ENCODE peak calls at places on chromosomes 6 and 20, in five cellular contexts. X is NCI-H460, H is pancreas, L is ovary, M is brain microvascular endothelial cell. U is an unnamed sample.

GRCh38 chr20:25484911-25485511 is 77.5 kb downstream of the GINS1 start:
- DNase-seq in X (no peak), H (no peak), L (no peak), M (peak; percentile 7), U (no peak)

GRCh38 chr6:104509355-104509754 is 350.4 kb downstream of the HACE1 start:
- DNase-seq in X (no peak), H (no peak), L (no peak), M (no peak), U (no peak)

GRCh38 chr20:39248851-39249485 is 286.8 kb downstream of the DHX35 start:
- DNase-seq in X (no peak), H (no peak), L (no peak), M (no peak), U (no peak)

GRCh38 chr6:148947621-148948444 is 201.0 kb downstream of the UST start:
- DNase-seq in X (peak; percentile 60), H (peak; percentile 82), L (peak; percentile 88), M (peak; percentile 84), U (peak; percentile 22)

GRCh38 chr6:43847741-43848630 is 78.0 kb downstream of the VEGFA start:
- DNase-seq in X (no peak), H (no peak), L (no peak), M (no peak), U (no peak)

GRCh38 chr20:40980106-40980827 is 48.4 kb upstream of the TOP1 start:
- DNase-seq in X (no peak), H (no peak), L (no peak), M (no peak), U (no peak)

GRCh38 chr20:11352041-11352440 is 565.7 kb upstream of the BTBD3 start:
- DNase-seq in X (no peak), H (no peak), L (no peak), M (no peak), U (no peak)

GRCh38 chr20:14478126-14478525 is 140.7 kb upstream of the FLRT3 start:
- DNase-seq in X (no peak), H (no peak), L (no peak), M (no peak), U (no peak)

GRCh38 chr6:139553916-139554315 is 179.5 kb upstream of the CITED2 start:
- DNase-seq in X (no peak), H (no peak), L (no peak), M (no peak), U (no peak)

GRCh38 chr20:57714409-57715267 is 4.8 kb upstream of the PMEPA1 start:
- DNase-seq in X (no peak), H (no peak), L (no peak), M (peak; percentile 32), U (peak; percentile 51)

GRCh38 chr20:16287776-16288175 is 285.5 kb downstream of the KIF16B start:
- DNase-seq in X (no peak), H (no peak), L (no peak), M (no peak), U (no peak)

GRCh38 chr6:85677243-85677956 is 34.7 kb upstream of the SYNCRIP start:
- DNase-seq in X (no peak), H (no peak), L (no peak), M (no peak), U (no peak)

GRCh38 chr6:133376743-133377142 is 135.6 kb downstream of the EYA4 start:
- DNase-seq in X (no peak), H (no peak), L (no peak), M (no peak), U (no peak)